ENCODE peak calls at places on chromosomes 11 and 22, in seven cellular contexts. S is progenitor cell of endocrine pancreas; T is glutamatergic neuron; F is CD8-positive, alpha-beta T cell; Y is heart right ventricle; P is tibial artery; V is lower lobe of right lung. N is an unnamed sample.

GRCh38 chr11:46450846-46451470 is 59.4 kb upstream of the CHRM4 start:
- DNase-seq in S (no peak), T (no peak), F (no peak), Y (no peak), P (no peak), V (no peak), N (no peak)

GRCh38 chr11:45879803-45880685 is 5.4 kb upstream of the MAPK8IP1 start:
- DNase-seq in S (no peak), T (peak), F (no peak), Y (no peak), P (no peak), V (no peak), N (no peak)

GRCh38 chr22:47071078-47071811 is 308.8 kb downstream of the TBC1D22A start:
- DNase-seq in S (no peak), T (no peak), F (no peak), Y (no peak), P (peak), V (no peak), N (no peak)

GRCh38 chr22:44914026-44914721 is 95.6 kb downstream of the PHF21B start:
- DNase-seq in S (no peak), T (no peak), F (no peak), Y (no peak), P (peak), V (no peak), N (no peak)

GRCh38 chr11:16959528-16960100 is 54.6 kb downstream of the PLEKHA7 start:
- DNase-seq in S (no peak), T (no peak), F (no peak), Y (no peak), P (no peak), V (no peak), N (no peak)

GRCh38 chr11:67627788-67628624 is 1.7 kb downstream of the NUDT8 start:
- DNase-seq in S (no peak), T (no peak), F (no peak), Y (peak), P (no peak), V (peak), N (no peak)

GRCh38 chr11:105903113-105903512 is 118.9 kb downstream of the MSANTD4 start:
- DNase-seq in S (no peak), T (no peak), F (no peak), Y (no peak), P (no peak), V (no peak), N (no peak)

GRCh38 chr22:17368727-17369552 is at the start of gene CECR2:
- DNase-seq in S (peak), T (peak), F (no peak), Y (peak), P (no peak), V (peak), N (no peak)

GRCh38 chr11:64239662-64240466 is 1.0 kb upstream of the FKBP2 start:
- DNase-seq in S (no peak), T (no peak), F (peak), Y (no peak), P (no peak), V (no peak), N (no peak)

DNA sequence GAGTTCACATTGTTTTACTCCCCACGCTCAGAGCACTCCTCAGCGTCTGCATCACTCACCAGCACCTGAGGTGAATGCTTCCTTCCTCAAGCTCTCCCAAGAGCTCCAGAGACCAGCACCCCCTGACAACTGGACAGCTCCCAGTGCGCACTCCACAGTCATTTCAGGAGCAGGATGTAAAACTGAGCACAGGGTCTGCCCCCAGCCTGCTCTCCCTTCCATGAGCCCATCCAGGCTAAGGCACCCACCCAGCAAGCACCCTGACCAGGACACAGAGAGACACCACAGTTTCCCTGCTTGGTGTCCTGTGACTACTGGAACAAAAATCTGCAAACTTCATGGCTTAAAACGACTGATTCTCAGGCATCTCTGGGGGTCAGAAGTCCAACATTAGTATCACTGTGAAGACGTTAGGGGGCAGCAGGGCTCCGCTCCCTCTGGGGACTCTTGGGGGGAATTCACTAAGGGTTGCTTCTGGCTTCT is 3.3 kb downstream of the SCGB1D2 start:
- DNase-seq in S (peak), T (no peak), F (no peak), Y (no peak), P (no peak), V (no peak), N (no peak)
- TF ChIP-seq CTCF in S (peak), T (no peak), F (no peak), Y (no peak), P (no peak), V (no peak), N (no peak)

DNA sequence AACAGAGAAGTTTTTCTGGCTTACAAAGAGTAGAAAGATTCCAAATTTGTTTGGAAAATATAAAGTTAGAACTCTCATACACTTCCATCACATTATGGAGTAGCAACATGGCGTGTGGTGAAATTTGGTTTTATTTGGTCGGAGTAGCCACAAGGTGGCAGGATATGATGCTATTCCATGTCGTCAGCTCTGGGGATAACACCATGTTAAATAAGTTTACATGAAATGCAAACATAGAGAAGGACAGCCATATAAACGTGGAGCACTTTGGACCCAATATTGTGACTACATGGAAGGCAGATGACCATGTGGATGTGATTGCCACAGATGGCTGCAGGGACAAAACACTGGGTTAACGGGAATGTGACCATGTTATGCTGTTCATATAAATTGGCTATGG is 21.1 kb downstream of the OR5M11 start:
- DNase-seq in S (no peak), T (no peak), F (no peak), Y (no peak), P (no peak), V (no peak), N (no peak)
- TF ChIP-seq CTCF in S (no peak), T (peak), F (no peak), Y (no peak), P (no peak), V (no peak), N (no peak)

DNA sequence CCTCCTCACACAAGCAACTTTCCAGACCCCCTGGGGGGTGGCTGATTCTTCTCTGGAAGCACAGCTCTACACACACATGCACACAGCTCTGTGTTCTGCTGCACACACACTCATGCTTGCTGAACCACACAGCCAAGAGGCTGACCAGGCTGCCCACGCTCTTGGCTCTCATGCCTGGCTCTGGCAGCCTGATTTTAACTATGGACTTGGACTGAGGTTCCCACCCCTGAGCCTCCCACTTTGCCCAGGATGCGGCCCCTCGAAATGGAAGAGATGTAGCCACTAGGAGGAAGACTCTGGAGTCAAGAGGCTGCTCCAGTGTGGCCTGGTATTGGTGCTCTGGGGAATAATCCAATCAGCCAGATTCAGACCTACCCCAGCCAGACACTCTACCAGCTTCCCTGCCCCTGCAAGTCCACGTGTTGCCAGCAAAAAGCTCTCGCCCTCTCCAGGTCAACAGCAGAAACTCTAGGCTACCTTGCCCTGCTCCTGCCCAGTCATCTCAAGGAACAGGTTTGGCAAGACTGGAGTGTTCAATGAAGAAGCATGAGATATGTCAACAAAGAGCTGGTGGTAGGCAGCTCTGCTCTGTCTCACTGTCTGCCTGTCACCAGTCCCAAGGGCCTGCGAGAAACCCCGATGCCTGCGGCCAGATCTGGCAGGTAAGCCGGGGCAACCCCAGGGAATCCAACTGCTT is 8.8 kb upstream of the CASTOR1 start:
- DNase-seq in S (no peak), T (no peak), F (no peak), Y (no peak), P (no peak), V (peak), N (no peak)
- TF ChIP-seq CTCF in S (peak), T (no peak), F (no peak), Y (no peak), P (no peak), V (no peak), N (no peak)

DNA sequence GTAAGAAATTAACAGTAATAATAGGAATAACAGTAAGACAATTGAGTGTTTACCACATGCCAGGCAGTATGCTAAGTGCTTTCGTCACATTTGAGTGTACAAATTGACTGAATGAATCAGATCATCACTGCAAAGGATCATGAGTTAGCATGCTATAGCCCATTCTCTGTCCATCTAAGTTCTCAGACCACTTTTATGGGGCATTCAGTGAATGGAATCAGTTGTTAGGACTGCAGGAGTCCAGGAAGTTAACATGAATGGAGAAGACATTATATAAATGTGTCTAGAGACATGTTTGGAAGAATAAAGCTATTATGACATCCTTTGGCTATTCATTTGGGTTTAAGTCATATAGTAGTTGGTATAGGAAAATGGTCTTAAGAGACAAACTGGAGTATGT is 59.9 kb downstream of the NCAM1 start:
- DNase-seq in S (no peak), T (no peak), F (no peak), Y (no peak), P (no peak), V (no peak), N (no peak)
- TF ChIP-seq CTCF in S (no peak), T (no peak), F (no peak), Y (no peak), P (no peak), V (no peak), N (no peak)

GRCh38 chr22:31348766-31349165 is 2.6 kb upstream of the PATZ1 start:
- DNase-seq in S (no peak), T (no peak), F (no peak), Y (no peak), P (no peak), V (no peak), N (no peak)

GRCh38 chr22:31346255-31346732 is at the start of gene PATZ1:
- DNase-seq in S (peak), T (peak), F (peak), Y (no peak), P (peak), V (peak), N (peak)

GRCh38 chr22:31345331-31346254 is 553 bp downstream of the PATZ1 start:
- DNase-seq in S (peak), T (peak), F (peak), Y (peak), P (peak), V (peak), N (peak)

GRCh38 chr22:31347251-31348008 is 1.3 kb upstream of the PATZ1 start:
- DNase-seq in S (peak), T (peak), F (peak), Y (peak), P (no peak), V (peak), N (peak)

DNA sequence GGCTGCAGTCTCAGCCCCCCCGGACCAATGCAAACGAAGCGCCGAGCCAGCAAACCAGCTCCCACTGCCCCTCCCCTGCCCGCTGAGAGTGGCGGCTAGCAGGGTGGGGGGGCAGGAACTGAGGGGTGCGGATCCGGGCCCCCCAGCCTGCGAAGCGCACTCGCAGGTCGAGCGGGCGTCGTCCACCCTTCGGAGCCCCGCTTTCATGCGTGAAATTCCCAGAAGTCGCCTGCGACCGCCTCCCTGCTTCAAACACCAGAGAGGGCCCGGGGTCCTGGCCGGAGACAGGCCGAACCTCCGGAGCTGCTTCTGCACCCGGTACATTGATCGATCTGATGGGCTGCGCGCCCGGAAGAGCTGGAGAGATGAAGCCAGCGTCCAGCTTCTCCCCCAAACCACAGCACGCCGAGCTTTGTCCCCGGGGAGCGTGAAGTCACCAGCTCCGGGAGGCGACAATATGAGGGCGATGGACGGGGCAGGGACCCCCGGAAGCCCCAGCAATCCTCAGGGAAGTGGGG is 646 bp upstream of the PATZ1 start:
- DNase-seq in S (peak), T (peak), F (no peak), Y (peak), P (peak), V (peak), N (peak)
- TF ChIP-seq CTCF in S (no peak), T (no peak), F (no peak), Y (no peak), P (no peak), V (no peak), N (no peak)